ENCODE peak calls at places on chromosome 22, in eight cellular contexts. X, U, W, I, A, T, E and Y are unnamed samples.

GRCh38 chr22:27212617-27213177 is 555.3 kb downstream of the MIAT start:
- DNase-seq in X (no peak), U (peak; percentile 95), W (no peak), I (no peak), A (peak; percentile 52), T (peak; percentile 37), E (no peak), Y (peak; percentile 29)

GRCh38 chr22:49452362-49452946 is 375.2 kb downstream of the BRD1 start:
- DNase-seq in X (no peak), U (no peak), W (no peak), I (no peak), A (no peak), T (no peak), E (no peak), Y (no peak)

GRCh38 chr22:22576244-22576988 is 17.4 kb upstream of the PRAME start:
- DNase-seq in X (no peak), U (peak; percentile 27), W (no peak), I (peak; percentile 49), A (peak; percentile 80), T (peak; percentile 81), E (no peak), Y (no peak)

GRCh38 chr22:35325209-35325608 is 25.5 kb downstream of the TOM1 start:
- DNase-seq in X (no peak), U (no peak), W (no peak), I (no peak), A (no peak), T (no peak), E (no peak), Y (no peak)

GRCh38 chr22:46537221-46537945 is at the start of gene CELSR1:
- DNase-seq in X (no peak), U (no peak), W (no peak), I (peak; percentile 73), A (peak; percentile 80), T (peak; percentile 87), E (no peak), Y (no peak)

GRCh38 chr22:22687638-22688500 is 43.5 kb downstream of the GGTLC2 start:
- DNase-seq in X (peak; percentile 12), U (peak; percentile 39), W (peak; percentile 13), I (peak; percentile 34), A (peak; percentile 47), T (peak; percentile 67), E (no peak), Y (no peak)

GRCh38 chr22:37300551-37301017 is 18.3 kb downstream of the CYTH4 start:
- DNase-seq in X (no peak), U (no peak), W (no peak), I (no peak), A (no peak), T (no peak), E (peak; percentile 35), Y (no peak)

GRCh38 chr22:29520851-29521250 is 32.7 kb downstream of the THOC5 start:
- DNase-seq in X (no peak), U (peak; percentile 80), W (no peak), I (no peak), A (no peak), T (no peak), E (no peak), Y (no peak)

GRCh38 chr22:26502688-26503561 is 9.3 kb downstream of the TFIP11 start:
- DNase-seq in X (peak; percentile 62), U (peak; percentile 53), W (peak; percentile 30), I (peak; percentile 28), A (peak; percentile 58), T (peak; percentile 80), E (peak; percentile 75), Y (peak; percentile 43)

GRCh38 chr22:41847300-41847699 is 14.4 kb downstream of the SREBF2 start:
- DNase-seq in X (no peak), U (no peak), W (no peak), I (no peak), A (no peak), T (no peak), E (no peak), Y (no peak)

GRCh38 chr22:19817561-19818263 is 37.0 kb downstream of the GNB1L start:
- DNase-seq in X (no peak), U (no peak), W (peak; percentile 27), I (peak; percentile 17), A (no peak), T (no peak), E (no peak), Y (no peak)

GRCh38 chr22:32897400-32897799 is 95.9 kb downstream of the TIMP3 start:
- DNase-seq in X (no peak), U (peak; percentile 15), W (no peak), I (no peak), A (no peak), T (no peak), E (no peak), Y (no peak)

GRCh38 chr22:38725900-38726655 is 20.3 kb downstream of the GTPBP1 start:
- DNase-seq in X (no peak), U (no peak), W (no peak), I (no peak), A (no peak), T (no peak), E (no peak), Y (no peak)

GRCh38 chr22:40002935-40003715 is 8.4 kb downstream of the FAM83F start:
- DNase-seq in X (no peak), U (no peak), W (no peak), I (no peak), A (no peak), T (no peak), E (no peak), Y (no peak)

GRCh38 chr22:37363593-37363992 is 63.7 kb downstream of the ELFN2 start:
- DNase-seq in X (no peak), U (no peak), W (no peak), I (no peak), A (no peak), T (no peak), E (no peak), Y (no peak)

GRCh38 chr22:37370306-37370979 is 56.8 kb downstream of the ELFN2 start:
- DNase-seq in X (no peak), U (no peak), W (no peak), I (peak; percentile 29), A (no peak), T (no peak), E (no peak), Y (peak; percentile 22)

GRCh38 chr22:37448521-37449150 is 21.4 kb upstream of the ELFN2 start:
- DNase-seq in X (no peak), U (no peak), W (no peak), I (no peak), A (no peak), T (no peak), E (no peak), Y (no peak)

GRCh38 chr22:32079110-32080089 is 36.3 kb downstream of the SLC5A1 start:
- DNase-seq in X (no peak), U (peak; percentile 70), W (no peak), I (peak; percentile 35), A (no peak), T (no peak), E (no peak), Y (peak; percentile 11)

GRCh38 chr22:49010901-49011300 is 816.8 kb downstream of the BRD1 start:
- DNase-seq in X (no peak), U (no peak), W (no peak), I (peak; percentile 14), A (no peak), T (no peak), E (no peak), Y (no peak)